ENCODE peak calls at places on chromosomes 2 and 18, in four cellular contexts. S, X, Q and D are unnamed samples.

GRCh38 chr2:199749571-199749970 is 101.4 kb downstream of the FTCDNL1 start:
- DNase-seq in S (no peak), Q (no peak), X (no peak), D (no peak)

GRCh38 chr18:46856975-46857374 is 60.3 kb downstream of the PIAS2 start:
- DNase-seq in X (no peak), Q (no peak), S (no peak), D (no peak)

GRCh38 chr2:215626063-215626462 is 190.2 kb upstream of the FN1 start:
- DNase-seq in S (no peak), Q (no peak), X (no peak), D (no peak)

GRCh38 chr2:43224131-43224570 is 2.3 kb downstream of the ZFP36L2 start:
- DNase-seq in Q (peak; percentile 77), X (peak; percentile 91), S (peak; percentile 75), D (peak; percentile 85)

GRCh38 chr2:239833728-239834109 is 191.4 kb downstream of the NDUFA10 start:
- DNase-seq in Q (peak; percentile 6), X (no peak), S (no peak), D (no peak)

GRCh38 chr2:161223139-161223732 is 63.0 kb downstream of the TANK start:
- DNase-seq in S (no peak), Q (no peak), X (peak; percentile 56), D (no peak)

GRCh38 chr2:126792186-126792585 is 106.5 kb upstream of the TEX51 start:
- DNase-seq in S (no peak), Q (no peak), X (no peak), D (no peak)

GRCh38 chr2:143341478-143341877 is 212.3 kb downstream of the ARHGAP15 start:
- DNase-seq in S (no peak), X (no peak), Q (no peak), D (no peak)

GRCh38 chr2:19261061-19261460 is 97.4 kb downstream of the OSR1 start:
- DNase-seq in X (no peak), Q (no peak), S (no peak), D (no peak)

DNA sequence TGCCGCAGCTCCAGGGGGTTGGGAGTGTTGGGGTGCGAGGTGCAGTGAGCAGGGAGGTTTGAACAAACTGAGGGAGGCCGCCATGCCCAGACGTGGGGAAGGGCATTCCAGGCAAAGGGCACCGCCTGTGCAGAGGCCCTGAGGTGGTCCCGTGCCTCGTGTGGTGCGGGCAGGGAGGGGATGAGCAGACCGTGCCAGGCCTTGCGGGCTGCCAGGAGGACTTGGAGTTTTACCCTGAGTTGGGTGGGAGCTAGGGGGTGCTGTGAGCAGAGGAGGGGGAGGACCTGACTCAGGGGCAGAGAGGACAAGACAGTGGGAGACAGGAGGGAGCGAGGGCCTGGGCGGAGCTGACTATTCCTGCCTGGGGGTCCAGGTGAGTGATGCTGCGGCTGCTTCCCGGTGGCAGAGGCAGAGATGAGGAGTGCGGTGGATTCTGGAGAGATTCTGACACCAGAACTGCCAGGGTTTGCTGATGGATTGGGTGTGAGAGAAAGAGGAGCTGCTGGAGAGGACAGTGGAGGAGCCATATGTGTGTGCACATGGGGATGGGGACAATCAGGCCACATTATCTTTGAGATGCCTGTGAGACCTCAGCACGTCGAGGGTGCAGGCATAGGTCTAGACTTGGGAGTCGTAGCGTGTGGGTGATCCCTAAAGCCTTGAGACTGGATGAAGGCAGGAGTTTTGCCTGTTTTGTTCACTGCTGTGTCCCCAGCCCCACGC is 23.4 kb downstream of the ZAP70 start:
- DNase-seq in Q (no peak), S (no peak), X (no peak), D (no peak)
- TF ChIP-seq CTCF in Q (no peak), S (no peak), X (no peak), D (no peak)

GRCh38 chr2:74502720-74503505 is 3.5 kb upstream of the LBX2 start:
- DNase-seq in X (peak; percentile 85), Q (peak; percentile 90), S (peak; percentile 33), D (peak; percentile 73)
- TF ChIP-seq CTCF in X (peak; percentile 14), Q (no peak), S (no peak), D (peak; percentile 43)

GRCh38 chr2:208269091-208269490 is 3.0 kb downstream of the PIKFYVE start:
- DNase-seq in S (no peak), Q (no peak), X (peak; percentile 55), D (peak; percentile 21)
- TF ChIP-seq CTCF in S (no peak), Q (no peak), X (peak; percentile 35), D (peak; percentile 20)

GRCh38 chr18:32899819-32900218 is 127.0 kb upstream of the KLHL14 start:
- DNase-seq in S (no peak), X (peak; percentile 6), Q (no peak), D (no peak)
- TF ChIP-seq CTCF in S (no peak), X (peak; percentile 15), Q (no peak), D (no peak)

GRCh38 chr2:216661639-216662375 is 28.6 kb downstream of the IGFBP2 start:
- DNase-seq in S (no peak), X (peak; percentile 35), Q (no peak), D (peak; percentile 51)
- TF ChIP-seq CTCF in S (no peak), X (peak; percentile 28), Q (no peak), D (peak; percentile 23)

GRCh38 chr2:157592983-157593382 is 35.7 kb downstream of the ACVR1C start:
- DNase-seq in X (no peak), Q (no peak), S (no peak), D (no peak)
- TF ChIP-seq CTCF in X (peak; percentile 7), Q (no peak), S (peak; percentile 28), D (peak; percentile 36)

DNA sequence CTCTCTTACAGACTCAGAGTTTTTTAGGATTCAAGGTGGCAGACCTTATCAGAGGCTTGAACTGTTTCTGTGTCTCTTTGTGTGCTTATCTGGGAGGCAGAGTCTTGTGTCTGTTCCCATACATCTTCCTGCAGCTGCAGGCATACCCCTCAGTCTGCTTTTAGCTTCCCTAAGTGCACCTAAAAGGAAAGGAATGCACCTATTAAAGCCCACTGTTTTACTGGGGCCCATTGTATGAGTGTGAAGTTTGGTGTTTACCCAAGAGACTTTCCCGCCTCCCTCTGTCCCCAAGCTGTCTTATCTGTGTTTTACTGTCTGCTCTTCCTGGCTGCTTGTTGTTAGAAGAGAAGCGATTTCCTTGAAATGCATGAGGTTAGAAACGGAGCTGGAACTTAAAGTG is 1757.3 kb upstream of the PIK3C3 start:
- DNase-seq in S (no peak), Q (no peak), X (no peak), D (no peak)
- TF ChIP-seq CTCF in S (no peak), Q (no peak), X (no peak), D (no peak)

GRCh38 chr2:53268086-53268485 is 499.5 kb upstream of the CHAC2 start:
- DNase-seq in S (no peak), X (no peak), Q (no peak), D (no peak)
- TF ChIP-seq CTCF in S (no peak), X (no peak), Q (no peak), D (no peak)